ENCODE peak calls at places on chromosomes 6 and 20, in four cellular contexts. One of them, this sample, is unnamed.

GRCh38 chr20:54377992-54378773 is 97.2 kb upstream of the DOK5 start:
- DNase-seq in neuronal stem cell: no peak
- DNase-seq in H1: no peak
- DNase-seq in IMR-90: no peak
- DNase-seq in this sample: no peak

GRCh38 chr6:16238057-16238657 is at the start of gene GMPR:
- DNase-seq in neuronal stem cell: peak; percentile 24
- DNase-seq in H1: peak; percentile 63
- DNase-seq in IMR-90: peak; percentile 39
- DNase-seq in this sample: peak; percentile 50

GRCh38 chr6:4369616-4370015 is 234.2 kb upstream of the ECI2 start:
- DNase-seq in neuronal stem cell: no peak
- DNase-seq in H1: no peak
- DNase-seq in IMR-90: peak; percentile 80
- DNase-seq in this sample: no peak

GRCh38 chr6:46129634-46130505 is at the start of gene ENPP4:
- DNase-seq in neuronal stem cell: peak; percentile 97
- DNase-seq in H1: peak; percentile 95
- DNase-seq in IMR-90: peak; percentile 23
- DNase-seq in this sample: peak; percentile 96

GRCh38 chr6:3176562-3177355 is 19.4 kb upstream of the TUBB2A start:
- DNase-seq in neuronal stem cell: no peak
- DNase-seq in H1: no peak
- DNase-seq in IMR-90: peak; percentile 98
- DNase-seq in this sample: no peak

GRCh38 chr6:81895511-81896185 is 143.2 kb upstream of the TENT5A start:
- DNase-seq in neuronal stem cell: no peak
- DNase-seq in H1: no peak
- DNase-seq in IMR-90: peak; percentile 88
- DNase-seq in this sample: no peak

GRCh38 chr6:118876814-118877213 is 17.1 kb upstream of the ASF1A start:
- DNase-seq in neuronal stem cell: no peak
- DNase-seq in H1: no peak
- DNase-seq in IMR-90: peak; percentile 85
- DNase-seq in this sample: no peak

GRCh38 chr6:26431258-26432162 is 8.8 kb upstream of the BTN3A3 start:
- DNase-seq in neuronal stem cell: no peak
- DNase-seq in H1: no peak
- DNase-seq in IMR-90: no peak
- DNase-seq in this sample: no peak

GRCh38 chr6:4977468-4977867 is 26.4 kb downstream of the RPP40 start:
- DNase-seq in neuronal stem cell: no peak
- DNase-seq in H1: no peak
- DNase-seq in IMR-90: no peak
- DNase-seq in this sample: no peak

GRCh38 chr6:159097256-159097655 is 52.5 kb upstream of the TAGAP start:
- DNase-seq in neuronal stem cell: no peak
- DNase-seq in H1: no peak
- DNase-seq in IMR-90: no peak
- DNase-seq in this sample: no peak

GRCh38 chr6:63245908-63246307 is 34.6 kb downstream of the FKBP1C start:
- DNase-seq in neuronal stem cell: no peak
- DNase-seq in H1: no peak
- DNase-seq in IMR-90: no peak
- DNase-seq in this sample: peak; percentile 36

GRCh38 chr20:49510562-49511117 is 28.2 kb upstream of the KCNB1 start:
- DNase-seq in neuronal stem cell: no peak
- DNase-seq in H1: no peak
- DNase-seq in IMR-90: peak; percentile 83
- DNase-seq in this sample: no peak

GRCh38 chr20:47216819-47217410 is 139.6 kb downstream of the ZMYND8 start:
- DNase-seq in neuronal stem cell: no peak
- DNase-seq in H1: no peak
- DNase-seq in IMR-90: no peak
- DNase-seq in this sample: no peak

GRCh38 chr20:35277127-35277526 is 795 bp downstream of the MMP24OS start:
- DNase-seq in neuronal stem cell: no peak
- DNase-seq in H1: no peak
- DNase-seq in IMR-90: no peak
- DNase-seq in this sample: no peak
- H2BK15ac ChIP-seq in neuronal stem cell: no peak overlapping the region
- H2BK15ac ChIP-seq in H1: peak overlapping the region; percentile 61
- H2BK15ac ChIP-seq in IMR-90: peak overlapping the region; percentile 15
- H2BK15ac ChIP-seq in this sample: no peak overlapping the region

DNA sequence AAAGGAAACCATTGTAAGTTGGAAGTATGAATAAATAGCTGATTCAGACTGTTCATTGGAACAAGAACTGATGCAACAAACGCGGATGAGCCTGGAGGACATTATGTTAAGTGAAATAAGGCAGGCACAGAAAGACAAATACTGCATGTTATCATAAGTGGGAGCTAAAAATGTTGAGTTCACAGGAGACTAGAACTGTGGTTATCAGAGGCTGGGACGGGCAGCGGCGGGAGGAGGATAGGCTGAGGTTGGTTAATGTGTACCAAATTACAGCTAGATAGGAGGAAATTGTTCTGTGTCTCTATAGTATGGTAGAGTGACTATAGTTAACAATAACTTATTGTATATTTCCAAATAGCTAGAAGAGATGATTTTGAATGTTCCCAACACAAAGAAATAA is 40.8 kb downstream of the FAM229B start:
- DNase-seq in neuronal stem cell: no peak
- DNase-seq in H1: no peak
- DNase-seq in IMR-90: no peak
- DNase-seq in this sample: no peak
- H2BK15ac ChIP-seq in neuronal stem cell: no peak overlapping the region
- H2BK15ac ChIP-seq in H1: no peak overlapping the region
- H2BK15ac ChIP-seq in IMR-90: no peak overlapping the region
- H2BK15ac ChIP-seq in this sample: no peak overlapping the region

GRCh38 chr20:6636209-6637159 is 131.0 kb upstream of the BMP2 start:
- DNase-seq in neuronal stem cell: peak; percentile 12
- DNase-seq in H1: no peak
- DNase-seq in IMR-90: peak; percentile 69
- DNase-seq in this sample: no peak
- H2BK15ac ChIP-seq in neuronal stem cell: no peak overlapping the region
- H2BK15ac ChIP-seq in H1: no peak overlapping the region
- H2BK15ac ChIP-seq in IMR-90: no peak overlapping the region
- H2BK15ac ChIP-seq in this sample: no peak overlapping the region

DNA sequence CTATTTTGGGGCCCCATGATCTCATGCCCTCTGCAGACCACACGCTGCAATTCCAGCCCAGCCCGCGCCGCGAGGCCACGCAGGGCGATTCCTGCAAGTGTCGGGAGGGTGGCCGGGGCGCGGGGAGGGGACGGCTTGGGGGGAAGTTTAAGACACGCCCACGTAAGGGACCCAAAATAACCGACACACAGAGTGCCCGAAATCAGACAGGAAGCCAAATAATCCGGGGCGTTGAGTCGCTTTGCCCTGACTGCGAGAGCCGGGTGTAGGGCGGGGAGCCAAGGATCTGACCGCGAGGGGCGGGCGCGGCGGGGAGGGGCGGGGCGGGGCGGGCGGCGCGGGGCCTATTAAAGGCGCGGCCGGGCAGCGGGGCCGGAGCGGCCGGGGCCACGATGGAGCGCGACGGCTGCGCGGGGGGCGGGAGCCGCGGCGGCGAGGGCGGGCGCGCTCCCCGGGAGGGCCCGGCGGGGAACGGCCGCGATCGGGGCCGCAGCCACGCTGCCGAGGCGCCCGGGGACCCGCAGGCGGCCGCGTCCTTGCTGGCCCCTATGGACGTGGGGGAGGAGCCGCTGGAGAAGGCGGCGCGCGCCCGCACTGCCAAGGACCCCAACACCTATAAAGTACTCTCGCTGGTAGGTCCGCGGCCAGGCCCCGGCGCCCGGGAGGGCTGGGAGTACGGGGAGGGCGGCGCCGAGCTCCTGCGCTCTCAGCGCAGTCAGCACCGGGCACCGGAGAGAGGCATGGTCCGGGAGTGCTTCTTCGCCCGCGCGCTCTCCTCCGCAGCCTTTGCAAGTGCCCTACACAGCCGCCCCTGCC is at the start of gene ENPP1:
- DNase-seq in neuronal stem cell: peak; percentile 65
- DNase-seq in H1: peak; percentile 83
- DNase-seq in IMR-90: peak; percentile 62
- DNase-seq in this sample: peak; percentile 76
- H2BK15ac ChIP-seq in neuronal stem cell: peak within 1 kb of the TSS; percentile 87
- H2BK15ac ChIP-seq in H1: peak within 1 kb of the TSS; percentile 12
- H2BK15ac ChIP-seq in IMR-90: peak within 1 kb of the TSS; percentile 89
- H2BK15ac ChIP-seq in this sample: no peak within 1 kb of the TSS

GRCh38 chr20:44123251-44123650 is 63.7 kb downstream of the JPH2 start:
- DNase-seq in neuronal stem cell: no peak
- DNase-seq in H1: no peak
- DNase-seq in IMR-90: no peak
- DNase-seq in this sample: no peak

GRCh38 chr20:44120676-44121425 is 66.1 kb downstream of the JPH2 start:
- DNase-seq in neuronal stem cell: no peak
- DNase-seq in H1: no peak
- DNase-seq in IMR-90: no peak
- DNase-seq in this sample: no peak

GRCh38 chr20:44126445-44126844 is 60.5 kb downstream of the JPH2 start:
- DNase-seq in neuronal stem cell: no peak
- DNase-seq in H1: no peak
- DNase-seq in IMR-90: no peak
- DNase-seq in this sample: no peak

GRCh38 chr20:44125332-44126127 is 61.5 kb downstream of the JPH2 start:
- DNase-seq in neuronal stem cell: no peak
- DNase-seq in H1: no peak
- DNase-seq in IMR-90: no peak
- DNase-seq in this sample: no peak

DNA sequence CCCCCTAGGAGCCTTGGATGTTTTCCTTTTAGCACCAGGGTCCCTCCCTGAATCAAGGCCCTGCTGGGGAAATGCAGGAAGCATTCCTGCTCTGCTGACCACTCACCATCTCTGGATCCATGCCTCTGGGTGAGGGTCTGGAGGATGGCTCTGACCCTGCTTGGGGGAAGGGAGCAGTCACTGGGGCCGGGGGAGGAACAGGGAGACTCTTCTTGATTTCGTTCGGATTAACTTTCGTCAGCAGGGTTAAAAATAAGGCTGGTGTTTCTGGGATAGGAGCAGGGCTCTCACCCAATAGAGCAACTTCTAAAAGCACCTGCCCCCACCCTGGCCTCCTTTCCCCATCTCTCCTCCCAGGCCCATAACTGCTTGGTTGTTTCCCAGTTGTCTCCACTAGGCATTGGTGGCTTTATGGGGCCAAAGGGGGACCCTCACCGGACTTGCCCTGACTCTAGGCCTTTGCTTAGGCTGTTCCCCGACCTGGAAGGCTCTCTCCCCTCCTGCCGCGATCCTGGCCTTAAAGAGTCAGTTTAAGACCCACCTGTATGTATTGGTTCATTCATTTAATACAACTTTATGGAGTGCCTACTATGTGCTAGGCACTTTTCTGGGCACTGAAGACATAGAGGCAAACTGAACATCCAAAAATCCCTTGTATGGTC is 63.0 kb downstream of the JPH2 start:
- DNase-seq in neuronal stem cell: no peak
- DNase-seq in H1: no peak
- DNase-seq in IMR-90: no peak
- DNase-seq in this sample: no peak
- H2BK15ac ChIP-seq in neuronal stem cell: no peak overlapping the region
- H2BK15ac ChIP-seq in H1: no peak overlapping the region
- H2BK15ac ChIP-seq in IMR-90: no peak overlapping the region
- H2BK15ac ChIP-seq in this sample: no peak overlapping the region

GRCh38 chr20:58077282-58077681 is 151.2 kb downstream of the ANKRD60 start:
- DNase-seq in neuronal stem cell: no peak
- DNase-seq in H1: peak; percentile 17
- DNase-seq in IMR-90: no peak
- DNase-seq in this sample: no peak
- H2BK15ac ChIP-seq in neuronal stem cell: no peak overlapping the region
- H2BK15ac ChIP-seq in H1: no peak overlapping the region
- H2BK15ac ChIP-seq in IMR-90: no peak overlapping the region
- H2BK15ac ChIP-seq in this sample: no peak overlapping the region

DNA sequence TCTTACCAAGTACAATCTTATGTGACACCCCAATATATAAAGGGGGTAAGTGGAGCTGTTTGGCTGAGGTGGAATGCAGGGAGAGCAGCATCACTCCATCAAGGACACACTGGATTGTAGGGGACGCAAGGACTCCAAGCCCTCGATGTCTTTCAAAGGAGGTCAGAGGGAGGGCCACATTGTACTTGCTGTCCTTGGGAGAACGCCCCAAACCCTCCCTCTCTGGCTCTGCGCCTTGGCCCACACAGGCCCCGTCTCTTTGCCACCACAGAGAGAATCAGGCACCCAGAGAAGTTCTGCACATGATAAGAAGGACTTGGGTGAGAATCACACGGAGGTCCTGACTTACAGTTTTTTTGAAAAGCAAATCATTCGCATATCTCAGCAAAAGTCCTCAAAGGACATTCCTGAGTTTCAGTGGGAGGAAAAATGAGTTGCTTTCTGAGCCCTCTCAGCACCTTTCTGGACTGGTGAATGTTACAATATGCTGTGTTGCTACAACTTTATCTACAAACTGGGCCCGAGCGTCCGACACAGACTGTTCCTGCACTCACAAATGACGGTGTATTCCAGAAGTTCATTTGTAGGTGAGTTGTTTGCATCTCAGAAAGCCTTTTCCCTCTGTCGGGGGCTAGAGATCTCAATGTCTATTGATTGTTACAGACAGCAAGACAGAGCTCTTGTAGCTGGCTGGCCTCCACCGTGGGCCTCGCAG is 92.5 kb upstream of the AKAP12 start:
- DNase-seq in neuronal stem cell: no peak
- DNase-seq in H1: no peak
- DNase-seq in IMR-90: no peak
- DNase-seq in this sample: no peak
- H2BK15ac ChIP-seq in neuronal stem cell: no peak overlapping the region
- H2BK15ac ChIP-seq in H1: no peak overlapping the region
- H2BK15ac ChIP-seq in IMR-90: no peak overlapping the region
- H2BK15ac ChIP-seq in this sample: no peak overlapping the region

GRCh38 chr20:23754731-23755130 is 4.0 kb upstream of the CST1 start:
- DNase-seq in neuronal stem cell: no peak
- DNase-seq in H1: no peak
- DNase-seq in IMR-90: no peak
- DNase-seq in this sample: no peak

GRCh38 chr20:23753589-23753988 is 2.9 kb upstream of the CST1 start:
- DNase-seq in neuronal stem cell: no peak
- DNase-seq in H1: no peak
- DNase-seq in IMR-90: no peak
- DNase-seq in this sample: no peak

GRCh38 chr20:23752019-23752418 is 1.3 kb upstream of the CST1 start:
- DNase-seq in neuronal stem cell: no peak
- DNase-seq in H1: no peak
- DNase-seq in IMR-90: no peak
- DNase-seq in this sample: no peak

GRCh38 chr20:23753194-23753548 is 2.4 kb upstream of the CST1 start:
- DNase-seq in neuronal stem cell: no peak
- DNase-seq in H1: no peak
- DNase-seq in IMR-90: no peak
- DNase-seq in this sample: no peak

GRCh38 chr20:23752481-23753193 is 1.9 kb upstream of the CST1 start:
- DNase-seq in neuronal stem cell: no peak
- DNase-seq in H1: peak; percentile 35
- DNase-seq in IMR-90: no peak
- DNase-seq in this sample: no peak
- H2BK15ac ChIP-seq in neuronal stem cell: no peak overlapping the region
- H2BK15ac ChIP-seq in H1: no peak overlapping the region
- H2BK15ac ChIP-seq in IMR-90: no peak overlapping the region
- H2BK15ac ChIP-seq in this sample: no peak overlapping the region